ENCODE peak calls at places on chromosomes 1 and 21, in five cellular contexts. One of them, this sample, is unnamed.

GRCh38 chr1:170823120-170823519 is 112.2 kb upstream of the MROH9 start:
- DNase-seq in uterus: no peak
- DNase-seq in cardiac fibroblast: peak
- DNase-seq in fibroblast of lung: no peak
- DNase-seq in kidney epithelial cell: no peak
- DNase-seq in this sample: no peak

GRCh38 chr1:203144661-203145060 is 17.1 kb downstream of the ADORA1 start:
- DNase-seq in uterus: no peak
- DNase-seq in cardiac fibroblast: peak
- DNase-seq in fibroblast of lung: no peak
- DNase-seq in kidney epithelial cell: no peak
- DNase-seq in this sample: no peak

GRCh38 chr1:9271268-9271667 is 21.4 kb upstream of the SPSB1 start:
- DNase-seq in uterus: no peak
- DNase-seq in cardiac fibroblast: no peak
- DNase-seq in fibroblast of lung: no peak
- DNase-seq in kidney epithelial cell: no peak
- DNase-seq in this sample: no peak

GRCh38 chr1:7360526-7360925 is 410.6 kb upstream of the VAMP3 start:
- DNase-seq in uterus: no peak
- DNase-seq in cardiac fibroblast: no peak
- DNase-seq in fibroblast of lung: no peak
- DNase-seq in kidney epithelial cell: no peak
- DNase-seq in this sample: no peak

GRCh38 chr1:38013027-38013588 is 574 bp downstream of the UTP11 start:
- DNase-seq in uterus: no peak
- DNase-seq in cardiac fibroblast: peak
- DNase-seq in fibroblast of lung: peak
- DNase-seq in kidney epithelial cell: no peak
- DNase-seq in this sample: no peak

GRCh38 chr1:7861452-7861851 is 8.6 kb upstream of the UTS2 start:
- DNase-seq in uterus: no peak
- DNase-seq in cardiac fibroblast: no peak
- DNase-seq in fibroblast of lung: no peak
- DNase-seq in kidney epithelial cell: no peak
- DNase-seq in this sample: no peak

GRCh38 chr1:203182377-203182927 is 4.1 kb downstream of the CHI3L1 start:
- DNase-seq in uterus: no peak
- DNase-seq in cardiac fibroblast: no peak
- DNase-seq in fibroblast of lung: no peak
- DNase-seq in kidney epithelial cell: no peak
- DNase-seq in this sample: no peak

GRCh38 chr1:46497665-46498064 is 8.0 kb downstream of the DMBX1 start:
- DNase-seq in uterus: no peak
- DNase-seq in cardiac fibroblast: no peak
- DNase-seq in fibroblast of lung: no peak
- DNase-seq in kidney epithelial cell: no peak
- DNase-seq in this sample: no peak

GRCh38 chr1:42239555-42239954 is 75.0 kb upstream of the GUCA2A start:
- DNase-seq in uterus: no peak
- DNase-seq in cardiac fibroblast: no peak
- DNase-seq in fibroblast of lung: no peak
- DNase-seq in kidney epithelial cell: no peak
- DNase-seq in this sample: no peak

GRCh38 chr1:59081181-59081580 is 215.7 kb upstream of the FGGY start:
- DNase-seq in uterus: no peak
- DNase-seq in cardiac fibroblast: no peak
- DNase-seq in fibroblast of lung: no peak
- DNase-seq in kidney epithelial cell: no peak
- DNase-seq in this sample: no peak

GRCh38 chr1:25615563-25616079 is 970 bp upstream of the MAN1C1 start:
- DNase-seq in uterus: no peak
- DNase-seq in cardiac fibroblast: no peak
- DNase-seq in fibroblast of lung: peak
- DNase-seq in kidney epithelial cell: no peak
- DNase-seq in this sample: no peak

GRCh38 chr1:199422206-199422605 is 605.3 kb upstream of the NR5A2 start:
- DNase-seq in uterus: no peak
- DNase-seq in cardiac fibroblast: peak
- DNase-seq in fibroblast of lung: peak
- DNase-seq in kidney epithelial cell: no peak
- DNase-seq in this sample: peak

GRCh38 chr1:179591592-179592580 is at the start of gene TDRD5:
- DNase-seq in uterus: no peak
- DNase-seq in cardiac fibroblast: no peak
- DNase-seq in fibroblast of lung: no peak
- DNase-seq in kidney epithelial cell: no peak
- DNase-seq in this sample: no peak

GRCh38 chr1:226185153-226186036 is 1.1 kb downstream of the ACBD3 start:
- DNase-seq in uterus: no peak
- DNase-seq in cardiac fibroblast: peak
- DNase-seq in fibroblast of lung: peak
- DNase-seq in kidney epithelial cell: no peak
- DNase-seq in this sample: no peak

GRCh38 chr1:22218618-22219250 is 75.8 kb upstream of the WNT4 start:
- DNase-seq in uterus: no peak
- DNase-seq in cardiac fibroblast: no peak
- DNase-seq in fibroblast of lung: no peak
- DNase-seq in kidney epithelial cell: no peak
- DNase-seq in this sample: no peak

GRCh38 chr1:173628888-173629287 is 6.2 kb upstream of the TEX50 start:
- DNase-seq in uterus: no peak
- DNase-seq in cardiac fibroblast: no peak
- DNase-seq in fibroblast of lung: no peak
- DNase-seq in kidney epithelial cell: no peak
- DNase-seq in this sample: no peak

GRCh38 chr1:245277276-245277675 is 122.5 kb downstream of the KIF26B start:
- DNase-seq in uterus: no peak
- DNase-seq in cardiac fibroblast: no peak
- DNase-seq in fibroblast of lung: no peak
- DNase-seq in kidney epithelial cell: no peak
- DNase-seq in this sample: peak

GRCh38 chr1:243729956-243730355 is 120.1 kb downstream of the AKT3 start:
- DNase-seq in uterus: no peak
- DNase-seq in cardiac fibroblast: no peak
- DNase-seq in fibroblast of lung: no peak
- DNase-seq in kidney epithelial cell: no peak
- DNase-seq in this sample: no peak

GRCh38 chr1:235015291-235015990 is 113.2 kb downstream of the TOMM20 start:
- DNase-seq in uterus: no peak
- DNase-seq in cardiac fibroblast: no peak
- DNase-seq in fibroblast of lung: no peak
- DNase-seq in kidney epithelial cell: no peak
- DNase-seq in this sample: no peak

GRCh38 chr1:238660849-238661248 is 725.5 kb upstream of the CHRM3 start:
- DNase-seq in uterus: no peak
- DNase-seq in cardiac fibroblast: no peak
- DNase-seq in fibroblast of lung: peak
- DNase-seq in kidney epithelial cell: no peak
- DNase-seq in this sample: no peak

GRCh38 chr1:203252678-203253077 is 23.2 kb upstream of the CHIT1 start:
- DNase-seq in uterus: no peak
- DNase-seq in cardiac fibroblast: no peak
- DNase-seq in fibroblast of lung: no peak
- DNase-seq in kidney epithelial cell: no peak
- DNase-seq in this sample: no peak

GRCh38 chr1:9061949-9062555 is 7.4 kb downstream of the SLC2A5 start:
- DNase-seq in uterus: no peak
- DNase-seq in cardiac fibroblast: peak
- DNase-seq in fibroblast of lung: peak
- DNase-seq in kidney epithelial cell: no peak
- DNase-seq in this sample: no peak

GRCh38 chr1:60129916-60130315 is 56.3 kb upstream of the C1orf87 start:
- DNase-seq in uterus: no peak
- DNase-seq in cardiac fibroblast: peak
- DNase-seq in fibroblast of lung: no peak
- DNase-seq in kidney epithelial cell: no peak
- DNase-seq in this sample: no peak

GRCh38 chr1:226891846-226892533 is 21.6 kb downstream of the PSEN2 start:
- DNase-seq in uterus: no peak
- DNase-seq in cardiac fibroblast: peak
- DNase-seq in fibroblast of lung: no peak
- DNase-seq in kidney epithelial cell: no peak
- DNase-seq in this sample: no peak

GRCh38 chr1:196861429-196861828 is 26.4 kb upstream of the CFHR4 start:
- DNase-seq in uterus: no peak
- DNase-seq in cardiac fibroblast: no peak
- DNase-seq in fibroblast of lung: no peak
- DNase-seq in kidney epithelial cell: no peak
- DNase-seq in this sample: no peak

GRCh38 chr1:222543817-222544216 is 4.1 kb downstream of the HHIPL2 start:
- DNase-seq in uterus: no peak
- DNase-seq in cardiac fibroblast: no peak
- DNase-seq in fibroblast of lung: no peak
- DNase-seq in kidney epithelial cell: no peak
- DNase-seq in this sample: no peak

GRCh38 chr1:7136166-7136953 is 351.1 kb downstream of the CAMTA1 start:
- DNase-seq in uterus: no peak
- DNase-seq in cardiac fibroblast: no peak
- DNase-seq in fibroblast of lung: no peak
- DNase-seq in kidney epithelial cell: no peak
- DNase-seq in this sample: no peak

GRCh38 chr1:6873298-6874015 is 88.2 kb downstream of the CAMTA1 start:
- DNase-seq in uterus: no peak
- DNase-seq in cardiac fibroblast: peak
- DNase-seq in fibroblast of lung: peak
- DNase-seq in kidney epithelial cell: no peak
- DNase-seq in this sample: no peak

GRCh38 chr21:14825405-14826032 is 239.3 kb downstream of the NRIP1 start:
- DNase-seq in uterus: no peak
- DNase-seq in cardiac fibroblast: no peak
- DNase-seq in fibroblast of lung: no peak
- DNase-seq in kidney epithelial cell: no peak
- DNase-seq in this sample: no peak

GRCh38 chr1:17653728-17654351 is 101.3 kb upstream of the ACTL8 start:
- DNase-seq in uterus: peak
- DNase-seq in cardiac fibroblast: peak
- DNase-seq in fibroblast of lung: peak
- DNase-seq in kidney epithelial cell: no peak
- DNase-seq in this sample: peak

GRCh38 chr1:224058303-224058702 is 55.6 kb upstream of the FBXO28 start:
- DNase-seq in uterus: no peak
- DNase-seq in cardiac fibroblast: peak
- DNase-seq in fibroblast of lung: no peak
- DNase-seq in kidney epithelial cell: no peak
- DNase-seq in this sample: no peak

GRCh38 chr1:156675715-156676311 is 1.4 kb downstream of the NES start:
- DNase-seq in uterus: no peak
- DNase-seq in cardiac fibroblast: no peak
- DNase-seq in fibroblast of lung: no peak
- DNase-seq in kidney epithelial cell: no peak
- DNase-seq in this sample: no peak

GRCh38 chr1:156677616-156678596 is 699 bp upstream of the NES start:
- DNase-seq in uterus: peak
- DNase-seq in cardiac fibroblast: peak
- DNase-seq in fibroblast of lung: peak
- DNase-seq in kidney epithelial cell: no peak
- DNase-seq in this sample: no peak

GRCh38 chr1:156676450-156676819 is 772 bp downstream of the NES start:
- DNase-seq in uterus: no peak
- DNase-seq in cardiac fibroblast: no peak
- DNase-seq in fibroblast of lung: no peak
- DNase-seq in kidney epithelial cell: no peak
- DNase-seq in this sample: no peak

GRCh38 chr1:156675271-156675708 is 1.9 kb downstream of the NES start:
- DNase-seq in uterus: no peak
- DNase-seq in cardiac fibroblast: no peak
- DNase-seq in fibroblast of lung: no peak
- DNase-seq in kidney epithelial cell: no peak
- DNase-seq in this sample: no peak

GRCh38 chr1:156676820-156677615 is at the start of gene NES:
- DNase-seq in uterus: peak
- DNase-seq in cardiac fibroblast: peak
- DNase-seq in fibroblast of lung: peak
- DNase-seq in kidney epithelial cell: no peak
- DNase-seq in this sample: no peak
- H3K4me3 ChIP-seq in uterus: peak
- H3K4me3 ChIP-seq in cardiac fibroblast: peak
- H3K4me3 ChIP-seq in fibroblast of lung: peak
- H3K4me3 ChIP-seq in kidney epithelial cell: peak
- H3K4me3 ChIP-seq in this sample: peak

GRCh38 chr1:3773572-3774502 is 1.3 kb downstream of the SMIM1 start:
- DNase-seq in uterus: no peak
- DNase-seq in cardiac fibroblast: no peak
- DNase-seq in fibroblast of lung: no peak
- DNase-seq in kidney epithelial cell: no peak
- DNase-seq in this sample: no peak
- H3K4me3 ChIP-seq in uterus: no peak
- H3K4me3 ChIP-seq in cardiac fibroblast: peak
- H3K4me3 ChIP-seq in fibroblast of lung: no peak
- H3K4me3 ChIP-seq in kidney epithelial cell: no peak
- H3K4me3 ChIP-seq in this sample: no peak

GRCh38 chr1:151540021-151540981 is at the start of gene TUFT1:
- DNase-seq in uterus: peak
- DNase-seq in cardiac fibroblast: peak
- DNase-seq in fibroblast of lung: peak
- DNase-seq in kidney epithelial cell: no peak
- DNase-seq in this sample: peak
- H3K4me3 ChIP-seq in uterus: peak
- H3K4me3 ChIP-seq in cardiac fibroblast: peak
- H3K4me3 ChIP-seq in fibroblast of lung: peak
- H3K4me3 ChIP-seq in kidney epithelial cell: peak
- H3K4me3 ChIP-seq in this sample: peak

GRCh38 chr1:29179641-29180184 is 2.0 kb downstream of the SRSF4 start:
- DNase-seq in uterus: no peak
- DNase-seq in cardiac fibroblast: peak
- DNase-seq in fibroblast of lung: peak
- DNase-seq in kidney epithelial cell: no peak
- DNase-seq in this sample: no peak

GRCh38 chr1:29172415-29172814 is 9.3 kb downstream of the SRSF4 start:
- DNase-seq in uterus: no peak
- DNase-seq in cardiac fibroblast: no peak
- DNase-seq in fibroblast of lung: no peak
- DNase-seq in kidney epithelial cell: no peak
- DNase-seq in this sample: no peak

GRCh38 chr1:29177022-29177705 is 4.5 kb downstream of the SRSF4 start:
- DNase-seq in uterus: no peak
- DNase-seq in cardiac fibroblast: no peak
- DNase-seq in fibroblast of lung: no peak
- DNase-seq in kidney epithelial cell: no peak
- DNase-seq in this sample: no peak

GRCh38 chr1:29180497-29181412 is 945 bp downstream of the SRSF4 start:
- DNase-seq in uterus: no peak
- DNase-seq in cardiac fibroblast: no peak
- DNase-seq in fibroblast of lung: no peak
- DNase-seq in kidney epithelial cell: no peak
- DNase-seq in this sample: no peak

GRCh38 chr1:29176567-29176966 is 5.1 kb downstream of the SRSF4 start:
- DNase-seq in uterus: no peak
- DNase-seq in cardiac fibroblast: no peak
- DNase-seq in fibroblast of lung: no peak
- DNase-seq in kidney epithelial cell: no peak
- DNase-seq in this sample: no peak
- H3K4me3 ChIP-seq in uterus: no peak
- H3K4me3 ChIP-seq in cardiac fibroblast: no peak
- H3K4me3 ChIP-seq in fibroblast of lung: no peak
- H3K4me3 ChIP-seq in kidney epithelial cell: no peak
- H3K4me3 ChIP-seq in this sample: no peak

This sample was measured in NT2/D1.